ENCODE peak calls at places on chromosomes 5 and 9, in seven cellular contexts. One of them, this sample, is unnamed.

GRCh38 chr5:111254613-111255012 is 30.4 kb downstream of the CAMK4 start:
- DNase-seq in mesenchymal stem cell: peak
- DNase-seq in mucosa of gallbladder: no peak
- DNase-seq in EH: no peak
- DNase-seq in left cardiac atrium: no peak
- DNase-seq in stimulated activated CD4-positive, alpha-beta T cell treated with anti-CD3 and anti-CD28 coated beads, Interleukin-2, amount 100 ng/mL, for 24 hours: peak
- DNase-seq in activated gamma-delta T cell treated with anti-CD3 and anti-CD28 coated beads, Interleukin-2, amount 50 U/mL, for 16 hours: peak
- DNase-seq in this sample: no peak

GRCh38 chr5:73391441-73391871 is 57.1 kb downstream of the FOXD1 start:
- DNase-seq in mesenchymal stem cell: peak
- DNase-seq in mucosa of gallbladder: no peak
- DNase-seq in EH: peak
- DNase-seq in left cardiac atrium: no peak
- DNase-seq in stimulated activated CD4-positive, alpha-beta T cell treated with anti-CD3 and anti-CD28 coated beads, Interleukin-2, amount 100 ng/mL, for 24 hours: no peak
- DNase-seq in activated gamma-delta T cell treated with anti-CD3 and anti-CD28 coated beads, Interleukin-2, amount 50 U/mL, for 16 hours: no peak
- DNase-seq in this sample: peak

GRCh38 chr9:77563205-77563604 is 84.9 kb downstream of the GNA14 start:
- DNase-seq in mesenchymal stem cell: no peak
- DNase-seq in mucosa of gallbladder: no peak
- DNase-seq in EH: no peak
- DNase-seq in left cardiac atrium: no peak
- DNase-seq in stimulated activated CD4-positive, alpha-beta T cell treated with anti-CD3 and anti-CD28 coated beads, Interleukin-2, amount 100 ng/mL, for 24 hours: no peak
- DNase-seq in activated gamma-delta T cell treated with anti-CD3 and anti-CD28 coated beads, Interleukin-2, amount 50 U/mL, for 16 hours: no peak
- DNase-seq in this sample: peak

GRCh38 chr9:22405869-22406659 is 40.6 kb upstream of the DMRTA1 start:
- DNase-seq in mesenchymal stem cell: no peak
- DNase-seq in mucosa of gallbladder: no peak
- DNase-seq in EH: no peak
- DNase-seq in left cardiac atrium: no peak
- DNase-seq in stimulated activated CD4-positive, alpha-beta T cell treated with anti-CD3 and anti-CD28 coated beads, Interleukin-2, amount 100 ng/mL, for 24 hours: no peak
- DNase-seq in activated gamma-delta T cell treated with anti-CD3 and anti-CD28 coated beads, Interleukin-2, amount 50 U/mL, for 16 hours: no peak
- DNase-seq in this sample: no peak

GRCh38 chr9:14616188-14616982 is 76.8 kb downstream of the ZDHHC21 start:
- DNase-seq in mesenchymal stem cell: peak
- DNase-seq in mucosa of gallbladder: no peak
- DNase-seq in EH: peak
- DNase-seq in left cardiac atrium: no peak
- DNase-seq in stimulated activated CD4-positive, alpha-beta T cell treated with anti-CD3 and anti-CD28 coated beads, Interleukin-2, amount 100 ng/mL, for 24 hours: no peak
- DNase-seq in activated gamma-delta T cell treated with anti-CD3 and anti-CD28 coated beads, Interleukin-2, amount 50 U/mL, for 16 hours: no peak
- DNase-seq in this sample: peak

GRCh38 chr5:169052207-169052606 is 248.7 kb downstream of the SLIT3 start:
- DNase-seq in mesenchymal stem cell: no peak
- DNase-seq in mucosa of gallbladder: no peak
- DNase-seq in EH: peak
- DNase-seq in left cardiac atrium: no peak
- DNase-seq in stimulated activated CD4-positive, alpha-beta T cell treated with anti-CD3 and anti-CD28 coated beads, Interleukin-2, amount 100 ng/mL, for 24 hours: no peak
- DNase-seq in activated gamma-delta T cell treated with anti-CD3 and anti-CD28 coated beads, Interleukin-2, amount 50 U/mL, for 16 hours: no peak
- DNase-seq in this sample: no peak

GRCh38 chr9:88978034-88978433 is 13.2 kb upstream of the S1PR3 start:
- DNase-seq in mesenchymal stem cell: peak
- DNase-seq in mucosa of gallbladder: no peak
- DNase-seq in EH: no peak
- DNase-seq in left cardiac atrium: no peak
- DNase-seq in stimulated activated CD4-positive, alpha-beta T cell treated with anti-CD3 and anti-CD28 coated beads, Interleukin-2, amount 100 ng/mL, for 24 hours: no peak
- DNase-seq in activated gamma-delta T cell treated with anti-CD3 and anti-CD28 coated beads, Interleukin-2, amount 50 U/mL, for 16 hours: no peak
- DNase-seq in this sample: no peak

GRCh38 chr9:127945942-127946341 is 8.3 kb upstream of the DPM2 start:
- DNase-seq in mesenchymal stem cell: no peak
- DNase-seq in mucosa of gallbladder: no peak
- DNase-seq in EH: no peak
- DNase-seq in left cardiac atrium: no peak
- DNase-seq in stimulated activated CD4-positive, alpha-beta T cell treated with anti-CD3 and anti-CD28 coated beads, Interleukin-2, amount 100 ng/mL, for 24 hours: no peak
- DNase-seq in activated gamma-delta T cell treated with anti-CD3 and anti-CD28 coated beads, Interleukin-2, amount 50 U/mL, for 16 hours: no peak
- DNase-seq in this sample: no peak

GRCh38 chr5:22329683-22330082 is 523.5 kb downstream of the CDH12 start:
- DNase-seq in mesenchymal stem cell: no peak
- DNase-seq in mucosa of gallbladder: no peak
- DNase-seq in EH: no peak
- DNase-seq in left cardiac atrium: peak
- DNase-seq in stimulated activated CD4-positive, alpha-beta T cell treated with anti-CD3 and anti-CD28 coated beads, Interleukin-2, amount 100 ng/mL, for 24 hours: no peak
- DNase-seq in activated gamma-delta T cell treated with anti-CD3 and anti-CD28 coated beads, Interleukin-2, amount 50 U/mL, for 16 hours: no peak
- DNase-seq in this sample: no peak

GRCh38 chr9:20197976-20198685 is 409.3 kb upstream of the SLC24A2 start:
- DNase-seq in mesenchymal stem cell: no peak
- DNase-seq in mucosa of gallbladder: peak
- DNase-seq in EH: peak
- DNase-seq in left cardiac atrium: no peak
- DNase-seq in stimulated activated CD4-positive, alpha-beta T cell treated with anti-CD3 and anti-CD28 coated beads, Interleukin-2, amount 100 ng/mL, for 24 hours: no peak
- DNase-seq in activated gamma-delta T cell treated with anti-CD3 and anti-CD28 coated beads, Interleukin-2, amount 50 U/mL, for 16 hours: no peak
- DNase-seq in this sample: no peak

GRCh38 chr5:502325-503079 is 21.7 kb downstream of the SLC9A3 start:
- DNase-seq in mesenchymal stem cell: no peak
- DNase-seq in mucosa of gallbladder: no peak
- DNase-seq in EH: no peak
- DNase-seq in left cardiac atrium: no peak
- DNase-seq in stimulated activated CD4-positive, alpha-beta T cell treated with anti-CD3 and anti-CD28 coated beads, Interleukin-2, amount 100 ng/mL, for 24 hours: no peak
- DNase-seq in activated gamma-delta T cell treated with anti-CD3 and anti-CD28 coated beads, Interleukin-2, amount 50 U/mL, for 16 hours: no peak
- DNase-seq in this sample: no peak

GRCh38 chr5:167816864-167817263 is 474.6 kb upstream of the WWC1 start:
- DNase-seq in mesenchymal stem cell: no peak
- DNase-seq in mucosa of gallbladder: no peak
- DNase-seq in EH: no peak
- DNase-seq in left cardiac atrium: no peak
- DNase-seq in stimulated activated CD4-positive, alpha-beta T cell treated with anti-CD3 and anti-CD28 coated beads, Interleukin-2, amount 100 ng/mL, for 24 hours: no peak
- DNase-seq in activated gamma-delta T cell treated with anti-CD3 and anti-CD28 coated beads, Interleukin-2, amount 50 U/mL, for 16 hours: no peak
- DNase-seq in this sample: no peak

GRCh38 chr9:121048618-121049017 is 1.5 kb downstream of the C5 start:
- DNase-seq in mesenchymal stem cell: no peak
- DNase-seq in mucosa of gallbladder: no peak
- DNase-seq in EH: peak
- DNase-seq in left cardiac atrium: no peak
- DNase-seq in stimulated activated CD4-positive, alpha-beta T cell treated with anti-CD3 and anti-CD28 coated beads, Interleukin-2, amount 100 ng/mL, for 24 hours: no peak
- DNase-seq in activated gamma-delta T cell treated with anti-CD3 and anti-CD28 coated beads, Interleukin-2, amount 50 U/mL, for 16 hours: no peak
- DNase-seq in this sample: no peak

GRCh38 chr9:133153227-133154096 is 10.3 kb downstream of the GBGT1 start:
- DNase-seq in mesenchymal stem cell: no peak
- DNase-seq in mucosa of gallbladder: no peak
- DNase-seq in EH: no peak
- DNase-seq in left cardiac atrium: peak
- DNase-seq in stimulated activated CD4-positive, alpha-beta T cell treated with anti-CD3 and anti-CD28 coated beads, Interleukin-2, amount 100 ng/mL, for 24 hours: no peak
- DNase-seq in activated gamma-delta T cell treated with anti-CD3 and anti-CD28 coated beads, Interleukin-2, amount 50 U/mL, for 16 hours: no peak
- DNase-seq in this sample: no peak

GRCh38 chr9:129412814-129413536 is 207.9 kb downstream of the C9orf50 start:
- DNase-seq in mesenchymal stem cell: peak
- DNase-seq in mucosa of gallbladder: peak
- DNase-seq in EH: peak
- DNase-seq in left cardiac atrium: peak
- DNase-seq in stimulated activated CD4-positive, alpha-beta T cell treated with anti-CD3 and anti-CD28 coated beads, Interleukin-2, amount 100 ng/mL, for 24 hours: peak
- DNase-seq in activated gamma-delta T cell treated with anti-CD3 and anti-CD28 coated beads, Interleukin-2, amount 50 U/mL, for 16 hours: no peak
- DNase-seq in this sample: peak

GRCh38 chr5:144484124-144484897 is 313.6 kb downstream of the KCTD16 start:
- DNase-seq in mesenchymal stem cell: peak
- DNase-seq in mucosa of gallbladder: no peak
- DNase-seq in EH: peak
- DNase-seq in left cardiac atrium: no peak
- DNase-seq in stimulated activated CD4-positive, alpha-beta T cell treated with anti-CD3 and anti-CD28 coated beads, Interleukin-2, amount 100 ng/mL, for 24 hours: no peak
- DNase-seq in activated gamma-delta T cell treated with anti-CD3 and anti-CD28 coated beads, Interleukin-2, amount 50 U/mL, for 16 hours: no peak
- DNase-seq in this sample: peak

GRCh38 chr9:83043583-83043982 is 19.4 kb downstream of the RASEF start:
- DNase-seq in mesenchymal stem cell: no peak
- DNase-seq in mucosa of gallbladder: no peak
- DNase-seq in EH: peak
- DNase-seq in left cardiac atrium: no peak
- DNase-seq in stimulated activated CD4-positive, alpha-beta T cell treated with anti-CD3 and anti-CD28 coated beads, Interleukin-2, amount 100 ng/mL, for 24 hours: no peak
- DNase-seq in activated gamma-delta T cell treated with anti-CD3 and anti-CD28 coated beads, Interleukin-2, amount 50 U/mL, for 16 hours: no peak
- DNase-seq in this sample: no peak